ENCODE peak calls at places on chromosomes 7 and 10, in four cellular contexts. One of them, this sample, is unnamed.

GRCh38 chr7:50664461-50664922 is 99.3 kb upstream of the DDC start:
- DNase-seq in HepG2: no peak
- DNase-seq in K562: no peak
- DNase-seq in WTC11: no peak
- DNase-seq in this sample: no peak

GRCh38 chr10:86614853-86615252 is 39.5 kb upstream of the OPN4 start:
- DNase-seq in HepG2: no peak
- DNase-seq in K562: peak
- DNase-seq in WTC11: no peak
- DNase-seq in this sample: no peak

GRCh38 chr7:129635300-129636029 is 23.9 kb downstream of the NRF1 start:
- DNase-seq in HepG2: peak
- DNase-seq in K562: peak
- DNase-seq in WTC11: peak
- DNase-seq in this sample: peak

GRCh38 chr10:5976689-5977470 is 463 bp downstream of the IL15RA start:
- DNase-seq in HepG2: no peak
- DNase-seq in K562: peak
- DNase-seq in WTC11: peak
- DNase-seq in this sample: peak

GRCh38 chr10:86312701-86313270 is 53.8 kb downstream of the GRID1 start:
- DNase-seq in HepG2: no peak
- DNase-seq in K562: no peak
- DNase-seq in WTC11: peak
- DNase-seq in this sample: no peak

GRCh38 chr7:35248576-35249536 is 5.0 kb downstream of the TBX20 start:
- DNase-seq in HepG2: no peak
- DNase-seq in K562: no peak
- DNase-seq in WTC11: peak
- DNase-seq in this sample: no peak

GRCh38 chr7:35816514-35816913 is 15.7 kb downstream of the SEPTIN7 start:
- DNase-seq in HepG2: no peak
- DNase-seq in K562: no peak
- DNase-seq in WTC11: no peak
- DNase-seq in this sample: no peak

GRCh38 chr10:71293446-71294090 is 25.5 kb upstream of the SLC29A3 start:
- DNase-seq in HepG2: no peak
- DNase-seq in K562: no peak
- DNase-seq in WTC11: no peak
- DNase-seq in this sample: no peak

GRCh38 chr7:87510430-87510875 is 35.0 kb upstream of the ABCB4 start:
- DNase-seq in HepG2: no peak
- DNase-seq in K562: no peak
- DNase-seq in WTC11: no peak
- DNase-seq in this sample: no peak

GRCh38 chr7:121960678-121961461 is 87.9 kb downstream of the PTPRZ1 start:
- DNase-seq in HepG2: no peak
- DNase-seq in K562: no peak
- DNase-seq in WTC11: no peak
- DNase-seq in this sample: no peak

DNA sequence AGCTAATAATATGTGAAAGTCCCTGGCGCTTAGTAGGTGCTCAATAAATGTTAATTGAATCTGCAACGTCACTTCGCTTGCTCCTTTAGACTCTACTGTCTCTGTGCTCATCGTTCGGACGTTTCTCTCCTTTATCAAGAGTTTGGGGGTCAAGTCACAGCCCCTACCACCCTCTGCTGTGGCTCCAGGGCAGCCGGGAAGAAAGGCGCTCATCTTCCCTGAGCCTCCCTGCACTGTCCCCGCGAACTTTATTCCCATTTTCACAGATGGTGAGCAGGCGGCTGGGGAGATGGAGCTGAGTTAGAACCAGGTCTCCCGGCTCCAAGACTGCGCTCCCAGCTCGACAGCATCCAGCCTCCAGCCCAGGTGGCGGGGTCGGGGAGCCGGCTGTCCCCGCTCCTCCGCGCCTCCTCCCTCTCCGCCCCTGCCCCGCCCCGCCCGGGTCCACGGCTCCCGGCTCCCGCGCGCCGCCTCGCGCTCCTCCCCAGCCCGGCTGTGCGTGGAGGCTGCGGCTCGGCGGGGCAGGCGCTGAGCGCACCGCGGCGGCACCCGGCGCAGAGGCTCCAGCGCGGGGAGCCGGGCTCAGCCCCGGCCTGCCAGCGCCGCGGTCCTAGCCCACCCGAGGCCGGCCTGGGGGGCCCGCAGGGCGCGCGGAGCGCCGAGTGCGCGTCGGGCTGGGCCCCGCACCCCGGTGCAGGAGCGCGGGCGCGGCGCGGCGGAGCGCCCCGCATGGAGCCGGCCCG is at the start of gene CLEC2L:
- DNase-seq in HepG2: no peak
- DNase-seq in K562: peak
- DNase-seq in WTC11: peak
- DNase-seq in this sample: no peak
- TF ChIP-seq ELF4 in HepG2: no peak
- TF ChIP-seq ELF4 in K562: no peak
- TF ChIP-seq ELF4 in WTC11: no peak
- TF ChIP-seq ELF4 in this sample: no peak

GRCh38 chr7:26549281-26549943 is 257.8 kb downstream of the SNX10 start:
- DNase-seq in HepG2: no peak
- DNase-seq in K562: no peak
- DNase-seq in WTC11: no peak
- DNase-seq in this sample: no peak
- TF ChIP-seq ELF4 in HepG2: no peak
- TF ChIP-seq ELF4 in K562: no peak
- TF ChIP-seq ELF4 in WTC11: no peak
- TF ChIP-seq ELF4 in this sample: no peak

DNA sequence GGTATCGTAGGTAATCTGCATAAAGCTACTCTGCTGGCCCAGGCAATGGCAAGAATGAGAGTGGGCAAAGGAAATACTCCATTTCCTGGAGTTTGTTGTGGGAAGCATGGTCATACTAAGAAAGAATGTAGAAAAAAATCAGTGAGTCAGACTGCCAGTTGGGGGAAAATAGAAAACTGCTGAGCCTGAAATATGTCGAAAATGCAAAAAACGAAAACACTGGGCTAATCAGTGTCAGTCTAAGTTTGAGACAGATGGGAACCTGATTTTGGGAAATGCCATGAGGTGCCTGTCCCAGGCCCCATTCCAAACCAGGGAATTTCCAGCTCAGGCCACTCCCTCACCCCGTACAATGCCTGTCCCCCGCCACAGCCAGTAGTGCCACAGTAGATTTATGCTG is 150.0 kb downstream of the ZNF33B start:
- DNase-seq in HepG2: no peak
- DNase-seq in K562: no peak
- DNase-seq in WTC11: no peak
- DNase-seq in this sample: no peak
- TF ChIP-seq ELF4 in HepG2: no peak
- TF ChIP-seq ELF4 in K562: no peak
- TF ChIP-seq ELF4 in WTC11: no peak
- TF ChIP-seq ELF4 in this sample: no peak

DNA sequence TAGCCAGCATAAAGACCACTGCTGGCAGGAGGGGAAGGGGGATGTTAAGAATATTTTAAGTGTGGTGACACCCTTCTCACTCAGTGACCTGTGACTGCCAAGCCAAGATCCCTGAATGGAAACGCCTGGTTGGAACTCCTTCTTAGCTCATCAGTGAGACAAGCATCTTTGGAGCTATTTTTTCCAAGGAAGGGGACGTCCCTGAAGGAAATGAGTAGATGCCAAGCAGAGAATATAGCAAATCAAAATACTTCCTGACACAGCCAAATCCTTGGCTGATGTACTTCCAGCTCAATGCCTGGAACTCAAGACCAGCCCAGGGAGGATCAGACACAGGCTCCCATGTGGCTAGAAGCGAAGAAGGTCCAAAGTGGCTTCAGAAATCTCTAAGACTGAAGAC is 82.2 kb downstream of the SORBS1 start:
- DNase-seq in HepG2: no peak
- DNase-seq in K562: no peak
- DNase-seq in WTC11: no peak
- DNase-seq in this sample: no peak
- TF ChIP-seq ELF4 in HepG2: no peak
- TF ChIP-seq ELF4 in K562: no peak
- TF ChIP-seq ELF4 in WTC11: no peak
- TF ChIP-seq ELF4 in this sample: no peak

DNA sequence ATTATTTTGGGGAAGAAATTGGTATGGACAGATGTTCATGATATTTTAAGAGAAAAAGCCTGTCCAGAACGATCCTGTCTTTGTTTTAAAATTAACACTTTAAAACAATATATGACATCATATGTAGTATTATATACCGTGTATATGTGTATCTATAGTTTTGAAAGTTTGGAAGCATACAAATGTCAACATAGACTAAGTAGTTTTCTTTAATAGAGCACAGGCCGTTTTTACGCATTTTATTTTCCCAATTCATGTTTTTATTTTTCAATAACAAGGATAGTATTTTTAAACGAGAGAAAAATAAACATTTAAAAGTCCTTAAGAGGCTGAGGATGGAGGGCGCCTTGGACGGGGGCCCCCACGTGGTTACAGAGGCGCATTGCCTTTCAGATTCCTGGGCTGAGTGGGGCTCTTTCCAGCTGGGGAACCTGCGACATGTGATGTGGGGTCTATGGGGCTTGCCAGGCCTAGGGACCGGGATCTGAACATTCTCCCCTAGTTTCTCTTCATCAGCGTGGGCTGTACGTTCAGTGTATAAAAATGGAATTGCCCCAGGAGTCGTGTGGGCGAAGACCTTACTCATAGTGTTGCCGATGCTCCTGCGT is 127.8 kb upstream of the ZNF746 start:
- DNase-seq in HepG2: peak
- DNase-seq in K562: peak
- DNase-seq in WTC11: peak
- DNase-seq in this sample: peak
- TF ChIP-seq ELF4 in HepG2: no peak
- TF ChIP-seq ELF4 in K562: no peak
- TF ChIP-seq ELF4 in WTC11: no peak
- TF ChIP-seq ELF4 in this sample: no peak

GRCh38 chr7:111429781-111430180 is 132.5 kb downstream of the IMMP2L start:
- DNase-seq in HepG2: no peak
- DNase-seq in K562: no peak
- DNase-seq in WTC11: no peak
- DNase-seq in this sample: no peak

DNA sequence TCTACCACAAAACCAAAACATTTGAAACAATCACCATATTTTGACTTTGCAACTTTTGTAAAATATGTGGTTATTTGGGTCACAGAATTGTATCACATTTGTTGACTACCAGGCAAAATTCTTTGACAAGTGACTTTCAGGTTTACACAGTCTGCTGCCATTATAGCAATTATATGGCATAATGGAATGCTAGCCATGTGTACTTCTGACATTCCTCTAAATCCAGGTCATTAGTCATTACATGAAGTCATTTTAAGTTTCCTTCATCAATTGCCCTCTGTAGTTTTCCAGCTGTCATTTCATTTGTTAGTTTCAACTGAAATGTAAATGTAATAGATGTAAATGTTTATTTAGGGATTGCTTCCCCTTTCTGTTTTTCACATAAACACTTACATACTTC is 137.5 kb downstream of the IMMP2L start:
- DNase-seq in HepG2: peak
- DNase-seq in K562: no peak
- DNase-seq in WTC11: no peak
- DNase-seq in this sample: no peak
- TF ChIP-seq ELF4 in HepG2: no peak
- TF ChIP-seq ELF4 in K562: no peak
- TF ChIP-seq ELF4 in WTC11: no peak
- TF ChIP-seq ELF4 in this sample: no peak

GRCh38 chr10:112269266-112269665 is 13.9 kb upstream of the TECTB start:
- DNase-seq in HepG2: no peak
- DNase-seq in K562: no peak
- DNase-seq in WTC11: no peak
- DNase-seq in this sample: no peak
- TF ChIP-seq ELF4 in HepG2: no peak
- TF ChIP-seq ELF4 in K562: no peak
- TF ChIP-seq ELF4 in WTC11: no peak
- TF ChIP-seq ELF4 in this sample: no peak

GRCh38 chr10:15789793-15790525 is 70.2 kb upstream of the ITGA8 start:
- DNase-seq in HepG2: no peak
- DNase-seq in K562: no peak
- DNase-seq in WTC11: no peak
- DNase-seq in this sample: no peak
- TF ChIP-seq ELF4 in HepG2: no peak
- TF ChIP-seq ELF4 in K562: no peak
- TF ChIP-seq ELF4 in WTC11: no peak
- TF ChIP-seq ELF4 in this sample: no peak

GRCh38 chr7:149500910-149501309 is 3.3 kb upstream of the ZNF746 start:
- DNase-seq in HepG2: no peak
- DNase-seq in K562: no peak
- DNase-seq in WTC11: no peak
- DNase-seq in this sample: no peak

GRCh38 chr7:149509774-149510173 is 12.2 kb upstream of the ZNF746 start:
- DNase-seq in HepG2: no peak
- DNase-seq in K562: no peak
- DNase-seq in WTC11: no peak
- DNase-seq in this sample: no peak

GRCh38 chr7:149501651-149502050 is 4.0 kb upstream of the ZNF746 start:
- DNase-seq in HepG2: no peak
- DNase-seq in K562: no peak
- DNase-seq in WTC11: no peak
- DNase-seq in this sample: no peak

GRCh38 chr7:149510248-149510647 is 12.6 kb upstream of the ZNF746 start:
- DNase-seq in HepG2: no peak
- DNase-seq in K562: no peak
- DNase-seq in WTC11: no peak
- DNase-seq in this sample: no peak

GRCh38 chr7:149505551-149505950 is 7.9 kb upstream of the ZNF746 start:
- DNase-seq in HepG2: no peak
- DNase-seq in K562: no peak
- DNase-seq in WTC11: no peak
- DNase-seq in this sample: no peak
- TF ChIP-seq ELF4 in HepG2: no peak
- TF ChIP-seq ELF4 in K562: no peak
- TF ChIP-seq ELF4 in WTC11: no peak
- TF ChIP-seq ELF4 in this sample: no peak

This sample was measured in HEK293T.